ENCODE peak calls at places on chromosomes 4 and X, in ten cellular contexts. D is ovary; X is lung; P is CD4-positive, CD25-positive, alpha-beta regulatory T cell; Y is CD8-positive, alpha-beta T cell; A is NT2/D1; U is PC-9; N is fibroblast of lung; S is heart left ventricle; I is brain microvascular endothelial cell. Q is an unnamed sample.
A peak's percentile ranks its signal among the peaks of the same experiment; 100 is the strongest.

GRCh38 chr4:174929346-174929745 is 11.2 kb downstream of the ADAM29 start:
- DNase-seq in D (no peak), X (no peak), P (no peak), Y (no peak), A (no peak), U (no peak), N (no peak), S (no peak), I (no peak), Q (no peak)

GRCh38 chr4:177512646-177513045 is 70.4 kb upstream of the AGA start:
- DNase-seq in D (no peak), X (no peak), P (no peak), Y (no peak), A (no peak), U (no peak), N (no peak), S (no peak), I (no peak), Q (no peak)

GRCh38 chr4:42396361-42397255 is 680 bp upstream of the SHISA3 start:
- DNase-seq in D (no peak), X (no peak), P (no peak), Y (no peak), A (no peak), U (no peak), N (no peak), S (no peak), I (no peak), Q (no peak)

GRCh38 chr4:143609492-143609891 is 91.0 kb downstream of the FREM3 start:
- DNase-seq in D (no peak), X (no peak), P (no peak), Y (no peak), A (no peak), U (no peak), N (no peak), S (no peak), I (no peak), Q (no peak)

GRCh38 chr4:40124690-40125089 is 68.0 kb downstream of the N4BP2 start:
- DNase-seq in D (no peak), X (no peak), P (no peak), Y (no peak), A (no peak), U (no peak), N (no peak), S (no peak), I (no peak), Q (no peak)

GRCh38 chr4:186920486-186920885 is 196.8 kb upstream of the FAT1 start:
- DNase-seq in D (no peak), X (no peak), P (no peak), Y (no peak), A (no peak), U (no peak), N (peak; percentile 82), S (no peak), I (peak; percentile 52), Q (no peak)

GRCh38 chr4:76689079-76689817 is 208.7 kb downstream of the SOWAHB start:
- DNase-seq in D (peak; percentile 54), X (no peak), P (no peak), Y (no peak), A (no peak), U (peak; percentile 68), N (no peak), S (peak; percentile 69), I (no peak), Q (no peak)

GRCh38 chrX:29466441-29466840 is 748.9 kb upstream of the MAGEB2 start:
- DNase-seq in D (no peak), X (no peak), P (no peak), Y (no peak), A (no peak), U (no peak), N (peak; percentile 30), S (no peak), I (no peak), Q (no peak)

GRCh38 chr4:168200685-168201084 is 108.3 kb downstream of the ANXA10 start:
- DNase-seq in D (no peak), X (no peak), P (no peak), Y (no peak), A (no peak), U (no peak), N (no peak), S (no peak), I (peak; percentile 18), Q (no peak)

GRCh38 chr4:157700898-157701694 is 471.7 kb downstream of the GASK1B start:
- DNase-seq in D (no peak), X (no peak), P (no peak), Y (no peak), A (no peak), U (no peak), N (no peak), S (no peak), I (no peak), Q (no peak)

GRCh38 chr4:10028910-10029309 is 7.6 kb upstream of the SLC2A9 start:
- DNase-seq in D (no peak), X (no peak), P (no peak), Y (no peak), A (no peak), U (no peak), N (no peak), S (no peak), I (no peak), Q (no peak)

GRCh38 chrX:48648299-48648698 is 35.3 kb upstream of the WAS start:
- DNase-seq in D (peak; percentile 41), X (peak; percentile 30), P (peak; percentile 17), Y (no peak), A (peak; percentile 51), U (peak; percentile 0), N (peak; percentile 71), S (no peak), I (peak; percentile 12), Q (peak; percentile 16)

GRCh38 chrX:48645669-48646068 is 37.9 kb upstream of the WAS start:
- DNase-seq in D (no peak), X (no peak), P (no peak), Y (no peak), A (no peak), U (no peak), N (no peak), S (no peak), I (no peak), Q (no peak)

DNA sequence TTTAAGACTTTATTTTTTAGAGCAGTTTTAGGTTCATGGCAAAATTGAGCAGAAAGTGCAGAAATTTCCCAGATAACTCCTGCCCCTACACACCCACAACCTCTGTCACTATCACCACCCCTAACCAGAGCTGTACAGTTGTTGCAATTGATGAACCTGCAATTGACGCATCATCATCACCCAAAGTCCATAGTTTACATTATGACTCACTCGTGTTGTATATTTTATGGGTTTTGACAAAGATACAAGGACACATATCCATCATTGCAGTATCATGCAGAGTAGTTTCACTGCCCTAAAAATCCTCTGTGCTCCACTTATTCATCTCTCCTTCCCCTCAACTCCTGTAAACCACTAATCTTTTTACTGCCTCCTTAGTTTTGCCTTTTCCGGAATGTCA is 34.5 kb upstream of the WAS start:
- DNase-seq in D (no peak), X (no peak), P (no peak), Y (no peak), A (no peak), U (no peak), N (peak; percentile 24), S (no peak), I (no peak), Q (no peak)
- H3K27me3 ChIP-seq in D (no peaks in the 10 kb centered on the region), X (peaks cover 4% of the 10 kb centered on the region), P (no peaks in the 10 kb centered on the region), Y (no peaks in the 10 kb centered on the region), A (no peaks in the 10 kb centered on the region), U (no peaks in the 10 kb centered on the region), N (no peaks in the 10 kb centered on the region), S (no peaks in the 10 kb centered on the region), I (no peaks in the 10 kb centered on the region), Q (no peaks in the 10 kb centered on the region)

GRCh38 chrX:10186355-10186754 is 29.6 kb downstream of the CLCN4 start:
- DNase-seq in D (no peak), X (no peak), P (no peak), Y (no peak), A (no peak), U (no peak), N (no peak), S (no peak), I (no peak), Q (no peak)
- H3K27me3 ChIP-seq in D (no peaks in the 10 kb centered on the region), X (no peaks in the 10 kb centered on the region), P (no peaks in the 10 kb centered on the region), Y (no peaks in the 10 kb centered on the region), A (no peaks in the 10 kb centered on the region), U (no peaks in the 10 kb centered on the region), N (no peaks in the 10 kb centered on the region), S (no peaks in the 10 kb centered on the region), I (no peaks in the 10 kb centered on the region), Q (no peaks in the 10 kb centered on the region)

DNA sequence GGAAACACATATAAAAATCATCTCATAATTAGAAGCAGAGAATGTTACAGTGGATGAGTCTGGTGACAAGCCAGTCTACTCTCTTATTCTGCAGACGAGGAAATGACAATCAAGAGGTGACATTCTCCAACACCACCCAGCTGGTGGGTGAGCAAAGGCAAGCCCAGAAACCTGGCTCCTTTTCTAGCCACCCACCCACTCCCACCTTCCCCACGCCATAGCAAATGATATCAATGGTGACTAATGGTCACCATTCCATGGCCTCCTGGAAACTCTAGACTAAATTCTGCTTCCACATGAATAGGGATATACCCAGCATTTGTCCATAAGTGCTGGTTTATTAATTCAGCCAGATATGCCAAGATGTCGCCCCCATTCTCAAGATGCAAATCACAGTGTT is 10.7 kb downstream of the SEL1L3 start:
- DNase-seq in D (no peak), X (no peak), P (no peak), Y (no peak), A (no peak), U (no peak), N (no peak), S (no peak), I (no peak), Q (no peak)
- H3K27me3 ChIP-seq in D (no peaks in the 10 kb centered on the region), X (no peaks in the 10 kb centered on the region), P (no peaks in the 10 kb centered on the region), Y (no peaks in the 10 kb centered on the region), A (no peaks in the 10 kb centered on the region), U (no peaks in the 10 kb centered on the region), N (no peaks in the 10 kb centered on the region), S (no peaks in the 10 kb centered on the region), I (no peaks in the 10 kb centered on the region), Q (no peaks in the 10 kb centered on the region)

DNA sequence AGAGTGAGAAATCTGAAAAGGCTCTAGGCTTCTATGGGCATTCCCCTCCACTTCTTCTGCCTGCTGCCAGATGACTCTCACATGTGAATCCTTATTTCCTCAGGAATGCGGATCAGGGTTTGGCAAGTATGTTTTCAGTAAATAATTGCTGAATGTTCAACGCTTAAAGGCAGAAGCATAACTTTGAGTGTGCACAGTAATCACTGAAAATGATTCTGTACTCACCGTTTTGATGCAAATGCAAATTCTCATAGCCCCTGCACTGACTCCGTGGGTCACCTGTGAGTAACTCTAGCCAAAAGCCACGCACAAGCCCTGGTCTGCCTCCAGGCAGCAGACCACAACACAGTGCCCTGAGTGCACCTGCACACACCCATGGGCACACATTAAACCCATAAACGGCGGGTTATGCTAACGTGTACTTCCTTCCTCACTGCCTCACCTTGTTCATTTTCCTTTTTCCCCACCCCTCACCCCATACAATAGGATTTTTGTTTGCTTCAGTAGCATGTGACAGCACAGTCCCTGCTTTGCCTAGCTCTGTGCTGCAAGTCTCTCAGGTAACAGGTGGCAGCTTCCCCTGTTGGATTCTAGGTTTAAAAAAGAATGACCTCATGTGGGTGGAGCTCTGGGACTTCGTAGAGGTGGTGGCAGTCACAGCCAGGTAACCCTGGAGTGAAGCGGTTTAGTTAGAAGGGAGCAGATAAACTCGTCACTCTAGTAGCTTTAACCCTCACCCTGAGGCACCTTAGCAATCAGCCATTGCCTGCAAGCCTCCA is at the start of gene ARHGEF38:
- DNase-seq in D (no peak), X (peak; percentile 56), P (no peak), Y (no peak), A (no peak), U (peak; percentile 30), N (peak; percentile 2), S (no peak), I (peak; percentile 17), Q (no peak)
- H3K27me3 ChIP-seq in D (no peaks in the 10 kb centered on the region), X (no peaks in the 10 kb centered on the region), P (peaks cover 3% of the 10 kb centered on the region), Y (no peaks in the 10 kb centered on the region), A (peaks cover 68% of the 10 kb centered on the region), U (no peaks in the 10 kb centered on the region), N (no peaks in the 10 kb centered on the region), S (no peaks in the 10 kb centered on the region), I (no peaks in the 10 kb centered on the region), Q (peaks cover 41% of the 10 kb centered on the region)

GRCh38 chr4:7666011-7666410 is 231.3 kb upstream of the PSAPL1 start:
- DNase-seq in D (no peak), X (no peak), P (no peak), Y (no peak), A (no peak), U (no peak), N (no peak), S (no peak), I (no peak), Q (no peak)
- H3K27me3 ChIP-seq in D (no peaks in the 10 kb centered on the region), X (no peaks in the 10 kb centered on the region), P (no peaks in the 10 kb centered on the region), Y (no peaks in the 10 kb centered on the region), A (no peaks in the 10 kb centered on the region), U (no peaks in the 10 kb centered on the region), N (no peaks in the 10 kb centered on the region), S (no peaks in the 10 kb centered on the region), I (no peaks in the 10 kb centered on the region), Q (no peaks in the 10 kb centered on the region)

Q was measured in iPS DF 6.9.